ENCODE peak calls at places on chromosomes 1 and 21, in seven cellular contexts. H is activated T-cell treated with anti-CD3 and anti-CD28 coated beads, Interleukin-2, amount 50 U/mL, for 72 hours; O is NCI-H1092; Y is GM23248; J is endothelial cell of umbilical vein; F is uterus; S is AG09309. N is an unnamed sample.

GRCh38 chr1:78061825-78062523 is 16.2 kb downstream of the GIPC2 start:
- DNase-seq in H (no peak), O (no peak), Y (peak; percentile 93), J (no peak), F (no peak), S (peak; percentile 90), N (no peak)

GRCh38 chr1:167654975-167655575 is 25.0 kb downstream of the RCSD1 start:
- DNase-seq in H (no peak), O (no peak), Y (no peak), J (peak; percentile 89), F (no peak), S (no peak), N (no peak)

GRCh38 chr1:152165291-152166077 is 6.5 kb upstream of the RPTN start:
- DNase-seq in H (no peak), O (no peak), Y (no peak), J (no peak), F (no peak), S (no peak), N (no peak)

GRCh38 chr1:167720965-167721616 is 691 bp upstream of the MPZL1 start:
- DNase-seq in H (no peak), O (no peak), Y (peak; percentile 80), J (peak; percentile 72), F (peak; percentile 21), S (peak; percentile 24), N (no peak)

GRCh38 chr1:27773732-27774445 is 870 bp downstream of the STX12 start:
- DNase-seq in H (peak; percentile 3), O (no peak), Y (peak; percentile 60), J (peak; percentile 75), F (no peak), S (no peak), N (no peak)

GRCh38 chr1:153567621-153568366 is 2.1 kb upstream of the S100A2 start:
- DNase-seq in H (peak; percentile 89), O (no peak), Y (peak; percentile 56), J (peak; percentile 39), F (no peak), S (no peak), N (peak; percentile 86)

GRCh38 chr21:45026833-45027232 is 47.5 kb upstream of the ADARB1 start:
- DNase-seq in H (no peak), O (no peak), Y (no peak), J (no peak), F (no peak), S (no peak), N (no peak)

GRCh38 chr21:39105341-39105765 is 77.9 kb downstream of the PSMG1 start:
- DNase-seq in H (no peak), O (no peak), Y (no peak), J (no peak), F (no peak), S (no peak), N (no peak)

GRCh38 chr1:74205236-74205635 is 7.2 kb downstream of the FPGT start:
- DNase-seq in H (no peak), O (no peak), Y (peak; percentile 15), J (no peak), F (no peak), S (no peak), N (no peak)

GRCh38 chr1:41672173-41672572 is 187.7 kb upstream of the EDN2 start:
- DNase-seq in H (no peak), O (no peak), Y (peak; percentile 86), J (no peak), F (no peak), S (peak; percentile 32), N (no peak)

GRCh38 chr1:15803380-15803779 is 4.1 kb downstream of the UQCRHL start:
- DNase-seq in H (peak; percentile 8), O (peak; percentile 32), Y (peak; percentile 50), J (peak; percentile 45), F (no peak), S (no peak), N (peak; percentile 27)

GRCh38 chr1:57986432-57986831 is 560.1 kb downstream of the OMA1 start:
- DNase-seq in H (no peak), O (no peak), Y (no peak), J (no peak), F (no peak), S (no peak), N (no peak)

GRCh38 chr1:71046891-71047634 is 553 bp downstream of the PTGER3 start:
- DNase-seq in H (peak; percentile 24), O (no peak), Y (peak; percentile 52), J (peak; percentile 13), F (peak; percentile 42), S (no peak), N (peak; percentile 21)

GRCh38 chr1:51901151-51901550 is 22.6 kb upstream of the NRDC start:
- DNase-seq in H (no peak), O (no peak), Y (peak; percentile 18), J (no peak), F (no peak), S (no peak), N (no peak)

GRCh38 chr1:207702317-207702716 is 49.5 kb upstream of the CD46 start:
- DNase-seq in H (no peak), O (no peak), Y (peak; percentile 30), J (no peak), F (no peak), S (no peak), N (no peak)

GRCh38 chr21:15514073-15514946 is 215.5 kb upstream of the USP25 start:
- DNase-seq in H (peak; percentile 51), O (no peak), Y (no peak), J (no peak), F (no peak), S (no peak), N (peak; percentile 66)

GRCh38 chr1:40404670-40405462 is 31.3 kb downstream of the SMAP2 start:
- DNase-seq in H (peak; percentile 32), O (peak; percentile 41), Y (peak; percentile 67), J (peak; percentile 75), F (no peak), S (peak; percentile 27), N (peak; percentile 61)

GRCh38 chr1:162292422-162292849 is 84.2 kb downstream of the SPATA46 start:
- DNase-seq in H (no peak), O (no peak), Y (peak; percentile 40), J (no peak), F (no peak), S (no peak), N (no peak)

GRCh38 chr1:225378880-225379279 is 49.0 kb downstream of the LBR start:
- DNase-seq in H (no peak), O (no peak), Y (peak; percentile 78), J (no peak), F (no peak), S (peak; percentile 18), N (no peak)

GRCh38 chr1:63615809-63616420 is 22.7 kb downstream of the PGM1 start:
- DNase-seq in H (peak; percentile 49), O (peak; percentile 2), Y (peak; percentile 64), J (peak; percentile 82), F (peak; percentile 45), S (peak; percentile 34), N (peak; percentile 68)

GRCh38 chr1:235075955-235076308 is 52.7 kb downstream of the TOMM20 start:
- DNase-seq in H (peak; percentile 62), O (no peak), Y (no peak), J (no peak), F (no peak), S (no peak), N (peak; percentile 46)

GRCh38 chr1:89310505-89310904 is 37.8 kb upstream of the GBP5 start:
- DNase-seq in H (no peak), O (no peak), Y (peak; percentile 55), J (peak; percentile 39), F (no peak), S (peak; percentile 4), N (no peak)

GRCh38 chr1:205714190-205714905 is 34.0 kb upstream of the SLC45A3 start:
- DNase-seq in H (no peak), O (no peak), Y (peak; percentile 81), J (no peak), F (no peak), S (peak; percentile 32), N (no peak)

GRCh38 chr1:193479187-193479586 is 292.8 kb upstream of the B3GALT2 start:
- DNase-seq in H (peak; percentile 60), O (no peak), Y (no peak), J (no peak), F (no peak), S (no peak), N (peak; percentile 91)

GRCh38 chr1:243508303-243508713 is 252.5 kb downstream of the SDCCAG8 start:
- DNase-seq in H (peak; percentile 18), O (no peak), Y (no peak), J (no peak), F (no peak), S (no peak), N (peak; percentile 58)

GRCh38 chr1:163822933-163823511 is 501.3 kb downstream of the NUF2 start:
- DNase-seq in H (no peak), O (no peak), Y (no peak), J (no peak), F (no peak), S (no peak), N (no peak)

GRCh38 chr1:211581521-211581920 is 2.6 kb upstream of the SLC30A1 start:
- DNase-seq in H (no peak), O (no peak), Y (peak; percentile 92), J (no peak), F (peak; percentile 45), S (peak; percentile 64), N (no peak)

GRCh38 chr1:17635276-17635675 is 95.8 kb downstream of the ARHGEF10L start:
- DNase-seq in H (no peak), O (no peak), Y (no peak), J (no peak), F (no peak), S (no peak), N (no peak)

GRCh38 chr1:1777510-1777909 is 760 bp downstream of the NADK start:
- DNase-seq in H (no peak), O (no peak), Y (peak; percentile 60), J (no peak), F (no peak), S (no peak), N (no peak)

GRCh38 chr21:42061866-42062542 is 9.1 kb upstream of the UMODL1 start:
- DNase-seq in H (peak; percentile 80), O (no peak), Y (peak; percentile 20), J (no peak), F (no peak), S (no peak), N (peak; percentile 77)

GRCh38 chr1:173224887-173225280 is 17.8 kb upstream of the TNFSF4 start:
- DNase-seq in H (no peak), O (no peak), Y (no peak), J (no peak), F (no peak), S (no peak), N (no peak)

GRCh38 chr1:153390938-153391710 is at the start of gene S100A8:
- DNase-seq in H (no peak), O (no peak), Y (no peak), J (no peak), F (no peak), S (no peak), N (no peak)

N was measured in activated CD8-positive, alpha-beta T cell treated with anti-CD3 and anti-CD28 coated beads for 36 hours.